ENCODE peak calls at places on chromosomes 2 and 18, in seven cellular contexts. Y is epithelial cell of esophagus, S is HepG2, X is cardiac muscle cell, J is HFFc6, C is PC-9, Q is body of pancreas. N is an unnamed sample.

GRCh38 chr2:37284386-37284785 is 40.2 kb downstream of the PRKD3 start:
- DNase-seq in Y (no peak), S (no peak), X (peak), J (no peak), C (no peak), Q (no peak), N (peak)

GRCh38 chr2:219570194-219570923 is 980 bp downstream of the OBSL1 start:
- DNase-seq in Y (peak), S (no peak), X (peak), J (no peak), C (no peak), Q (peak), N (peak)

GRCh38 chr2:173288561-173288960 is 66.1 kb upstream of the CDCA7 start:
- DNase-seq in Y (peak), S (no peak), X (peak), J (peak), C (no peak), Q (no peak), N (peak)

GRCh38 chr2:100852999-100853908 is 33.3 kb downstream of the NPAS2 start:
- DNase-seq in Y (no peak), S (peak), X (no peak), J (no peak), C (peak), Q (no peak), N (peak)

GRCh38 chr2:144343135-144343534 is 176.8 kb downstream of the ZEB2 start:
- DNase-seq in Y (no peak), S (no peak), X (no peak), J (no peak), C (no peak), Q (no peak), N (no peak)

GRCh38 chr2:26805241-26805676 is 19.4 kb downstream of the CENPA start:
- DNase-seq in Y (peak), S (no peak), X (peak), J (peak), C (peak), Q (no peak), N (peak)

GRCh38 chr2:47026738-47027531 is 111.3 kb upstream of the MCFD2 start:
- DNase-seq in Y (peak), S (no peak), X (no peak), J (no peak), C (peak), Q (no peak), N (no peak)

GRCh38 chr2:47225061-47225783 is 70.1 kb upstream of the STPG4 start:
- DNase-seq in Y (peak), S (peak), X (peak), J (peak), C (peak), Q (peak), N (peak)

GRCh38 chr2:231701456-231702373 is 6.6 kb upstream of the PTMA start:
- DNase-seq in Y (peak), S (peak), X (peak), J (no peak), C (no peak), Q (peak), N (peak)

GRCh38 chr2:238863749-238864206 is 15.9 kb downstream of the TWIST2 start:
- DNase-seq in Y (no peak), S (no peak), X (no peak), J (no peak), C (no peak), Q (no peak), N (no peak)

GRCh38 chr2:106038598-106039375 is 155.3 kb downstream of the UXS1 start:
- DNase-seq in Y (no peak), S (no peak), X (no peak), J (no peak), C (no peak), Q (no peak), N (no peak)

GRCh38 chr2:191178806-191179514 is 28.2 kb upstream of the STAT4 start:
- DNase-seq in Y (peak), S (no peak), X (peak), J (peak), C (no peak), Q (peak), N (peak)

GRCh38 chr2:98669675-98670074 is 61.3 kb downstream of the MGAT4A start:
- DNase-seq in Y (peak), S (no peak), X (peak), J (no peak), C (no peak), Q (peak), N (peak)

GRCh38 chr2:50751255-50752069 is 280.5 kb downstream of the NRXN1 start:
- DNase-seq in Y (peak), S (no peak), X (peak), J (no peak), C (no peak), Q (no peak), N (peak)

GRCh38 chr2:177894546-177894945 is 178.0 kb downstream of the PDE11A start:
- DNase-seq in Y (no peak), S (no peak), X (no peak), J (no peak), C (peak), Q (no peak), N (no peak)

GRCh38 chr2:71832388-71832787 is 315.3 kb downstream of the CYP26B1 start:
- DNase-seq in Y (no peak), S (no peak), X (no peak), J (peak), C (no peak), Q (no peak), N (peak)

GRCh38 chr2:121596221-121597080 is 52.8 kb downstream of the CLASP1 start:
- DNase-seq in Y (peak), S (peak), X (peak), J (peak), C (peak), Q (peak), N (peak)

GRCh38 chr18:21740474-21740723 is 193 bp upstream of the MIB1 start:
- DNase-seq in Y (peak), S (peak), X (peak), J (peak), C (peak), Q (peak), N (no peak)

GRCh38 chr2:107730898-107731297 is 95.8 kb upstream of the RGPD4 start:
- DNase-seq in Y (peak), S (no peak), X (no peak), J (no peak), C (no peak), Q (no peak), N (peak)

GRCh38 chr18:68221116-68221724 is 493.7 kb downstream of the TMX3 start:
- DNase-seq in Y (no peak), S (no peak), X (peak), J (no peak), C (no peak), Q (no peak), N (no peak)

GRCh38 chr2:61363580-61363979 is 107.3 kb downstream of the USP34 start:
- DNase-seq in Y (no peak), S (no peak), X (no peak), J (no peak), C (peak), Q (no peak), N (peak)

GRCh38 chr2:129748250-129748649 is 231.2 kb upstream of the RAB6C start:
- DNase-seq in Y (no peak), S (no peak), X (no peak), J (no peak), C (no peak), Q (no peak), N (no peak)

GRCh38 chr2:98730053-98730850 is 680 bp downstream of the MGAT4A start:
- DNase-seq in Y (no peak), S (peak), X (no peak), J (no peak), C (peak), Q (peak), N (no peak)

GRCh38 chr2:109453596-109453995 is 160.2 kb downstream of the SEPTIN10 start:
- DNase-seq in Y (no peak), S (no peak), X (no peak), J (no peak), C (no peak), Q (no peak), N (no peak)

GRCh38 chr2:174510583-174511189 is 23.9 kb upstream of the GPR155 start:
- DNase-seq in Y (peak), S (peak), X (no peak), J (no peak), C (no peak), Q (no peak), N (no peak)

GRCh38 chr18:25826823-25827617 is 263.4 kb downstream of the SS18 start:
- DNase-seq in Y (peak), S (peak), X (no peak), J (no peak), C (no peak), Q (no peak), N (no peak)

GRCh38 chr2:176999331-176999730 is 213.3 kb upstream of the HNRNPA3 start:
- DNase-seq in Y (no peak), S (no peak), X (peak), J (no peak), C (no peak), Q (no peak), N (peak)

GRCh38 chr18:57107141-57107832 is 39.6 kb upstream of the BOD1L2 start:
- DNase-seq in Y (peak), S (peak), X (peak), J (peak), C (no peak), Q (no peak), N (peak)

GRCh38 chr2:65431417-65432226 is 777 bp downstream of the SPRED2 start:
- DNase-seq in Y (peak), S (peak), X (peak), J (peak), C (peak), Q (peak), N (peak)

GRCh38 chr2:196316050-196316430 is 144.7 kb upstream of the STK17B start:
- DNase-seq in Y (no peak), S (no peak), X (no peak), J (peak), C (peak), Q (no peak), N (no peak)

GRCh38 chr2:234997389-234997788 is 45.6 kb downstream of the SH3BP4 start:
- DNase-seq in Y (no peak), S (no peak), X (no peak), J (no peak), C (no peak), Q (no peak), N (no peak)

GRCh38 chr18:13612111-13612997 is 114.0 kb downstream of the FAM210A start:
- DNase-seq in Y (no peak), S (no peak), X (no peak), J (no peak), C (no peak), Q (no peak), N (no peak)

GRCh38 chr2:28445448-28446258 is 50.2 kb upstream of the PLB1 start:
- DNase-seq in Y (peak), S (no peak), X (peak), J (peak), C (peak), Q (no peak), N (peak)

DNA sequence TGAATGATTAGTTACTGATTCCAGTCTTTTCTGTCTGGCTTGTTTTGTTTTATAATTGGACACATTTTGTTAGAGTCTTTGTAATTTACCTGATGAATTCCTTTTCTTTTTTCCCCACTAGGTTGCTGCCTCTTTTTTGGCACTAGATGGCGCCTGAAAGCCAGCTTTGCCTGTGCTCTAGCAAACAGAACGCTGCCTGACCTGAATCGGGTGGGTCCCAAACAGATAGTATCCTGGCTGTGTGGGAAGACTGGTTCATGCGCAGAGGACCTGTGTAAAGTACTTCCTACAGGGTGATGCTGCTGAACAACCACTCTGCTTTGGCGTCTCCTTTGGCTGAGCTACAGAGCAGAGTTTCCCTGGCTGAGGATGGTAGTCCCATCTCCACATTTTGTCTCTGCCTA is 288.2 kb downstream of the IKZF2 start:
- DNase-seq in Y (peak), S (peak), X (peak), J (no peak), C (peak), Q (no peak), N (peak)
- TF ChIP-seq CTCF in Y (peak), S (peak), X (peak), J (peak), C (peak), Q (peak), N (peak)

DNA sequence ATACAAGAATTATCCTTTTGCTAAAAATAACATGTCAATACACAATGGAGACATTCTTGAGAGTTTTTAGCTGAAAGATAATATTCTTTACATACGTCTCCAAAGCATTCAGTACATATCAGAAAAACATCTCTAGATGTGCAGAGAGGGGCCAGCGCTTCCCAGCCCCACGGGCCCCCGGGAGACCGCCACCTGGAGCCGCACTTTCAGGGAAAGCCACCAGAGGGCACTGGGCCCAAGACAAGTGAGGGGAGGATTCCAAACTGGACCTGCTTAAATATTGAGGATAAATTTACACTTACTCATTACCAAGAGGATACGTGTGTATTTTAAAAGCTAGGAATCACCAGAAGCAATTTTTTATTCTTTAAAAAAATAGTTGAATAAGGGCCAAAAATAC is 499.5 kb downstream of the GALR1 start:
- DNase-seq in Y (no peak), S (no peak), X (no peak), J (no peak), C (no peak), Q (no peak), N (no peak)
- TF ChIP-seq CTCF in Y (no peak), S (peak), X (no peak), J (peak), C (peak), Q (no peak), N (no peak)

GRCh38 chr2:117956036-117956791 is 57.7 kb downstream of the CCDC93 start:
- DNase-seq in Y (peak), S (no peak), X (no peak), J (no peak), C (no peak), Q (no peak), N (no peak)
- TF ChIP-seq CTCF in Y (peak), S (no peak), X (peak), J (peak), C (peak), Q (no peak), N (peak)

DNA sequence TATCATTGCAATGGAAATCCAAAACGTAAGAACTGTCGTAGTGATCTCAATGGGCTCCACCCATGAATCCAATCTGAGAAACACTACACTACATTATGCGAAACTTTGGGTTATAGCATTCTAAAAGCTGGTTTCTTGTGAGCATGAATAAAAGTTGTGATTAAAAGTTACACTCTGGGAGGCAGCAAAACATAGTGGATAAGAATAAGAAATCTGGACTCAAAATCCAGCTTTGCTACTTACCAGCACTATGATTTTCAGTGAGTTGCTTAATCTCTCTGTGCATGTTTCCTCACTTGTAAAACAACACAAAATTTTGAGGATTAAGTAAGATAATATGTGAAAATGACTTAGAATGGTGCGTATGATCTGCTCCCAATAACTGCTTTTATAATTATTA is 25.7 kb upstream of the THOC1 start:
- DNase-seq in Y (no peak), S (no peak), X (peak), J (peak), C (no peak), Q (no peak), N (peak)
- TF ChIP-seq CTCF in Y (no peak), S (no peak), X (peak), J (peak), C (no peak), Q (peak), N (no peak)

GRCh38 chr18:34808389-34808788 is 98.3 kb downstream of the DTNA start:
- DNase-seq in Y (peak), S (peak), X (no peak), J (no peak), C (no peak), Q (no peak), N (no peak)

GRCh38 chr18:34805117-34805882 is 95.2 kb downstream of the DTNA start:
- DNase-seq in Y (no peak), S (no peak), X (no peak), J (no peak), C (no peak), Q (no peak), N (no peak)

GRCh38 chr18:34806527-34806926 is 96.4 kb downstream of the DTNA start:
- DNase-seq in Y (no peak), S (no peak), X (peak), J (no peak), C (no peak), Q (no peak), N (no peak)

GRCh38 chr18:34807106-34807796 is 97.2 kb downstream of the DTNA start:
- DNase-seq in Y (peak), S (peak), X (no peak), J (no peak), C (peak), Q (no peak), N (no peak)

GRCh38 chr18:34809697-34810096 is 99.6 kb downstream of the DTNA start:
- DNase-seq in Y (peak), S (peak), X (peak), J (peak), C (no peak), Q (peak), N (peak)
- TF ChIP-seq CTCF in Y (peak), S (peak), X (peak), J (peak), C (peak), Q (peak), N (peak)

N was measured in cardiac fibroblast.